ENCODE peak calls at places on chromosomes 16 and 17, in nine cellular contexts. Z is NT2/D1; M is G401; F is SK-MEL-5; V is AG08396; E is Daoy; T is fibroblast of the conjunctiva; N is germinal center; D is activated naive CD4-positive, alpha-beta T cell treated with Interleukin-2 at 50 U/mL for 16 hours. L is an unnamed sample.

GRCh38 chr16:969508-970378 is 1.0 kb downstream of the LMF1 start:
- DNase-seq in T (no peak), F (no peak), E (no peak), N (no peak), D (no peak), M (no peak), V (peak; percentile 74), Z (no peak), L (no peak)

GRCh38 chr17:18224428-18225120 is 861 bp upstream of the LLGL1 start:
- DNase-seq in V (no peak), M (peak; percentile 35), E (no peak), T (no peak), F (no peak), Z (peak; percentile 79), D (no peak), N (no peak), L (no peak)

GRCh38 chr17:17041018-17041521 is 1.2 kb upstream of the MPRIP start:
- DNase-seq in Z (no peak), T (no peak), V (peak; percentile 65), F (no peak), N (no peak), E (peak; percentile 69), M (peak; percentile 38), D (no peak), L (no peak)

GRCh38 chr16:19118938-19119431 is 5.2 kb downstream of the ITPRIPL2 start:
- DNase-seq in M (no peak), E (peak; percentile 87), N (peak; percentile 52), T (peak; percentile 71), Z (no peak), D (peak; percentile 50), V (peak; percentile 88), F (peak; percentile 53), L (no peak)

GRCh38 chr16:20409398-20410152 is at the start of gene ACSM5:
- DNase-seq in E (peak; percentile 61), D (no peak), V (no peak), N (no peak), M (peak; percentile 27), F (no peak), T (no peak), Z (no peak), L (no peak)

GRCh38 chr16:24800586-24800985 is 45.2 kb upstream of the SLC5A11 start:
- DNase-seq in T (peak; percentile 22), Z (no peak), F (peak; percentile 69), M (no peak), N (no peak), V (peak; percentile 23), E (peak; percentile 27), D (no peak), L (no peak)

GRCh38 chr16:84816485-84816884 is 3.3 kb upstream of the CRISPLD2 start:
- DNase-seq in T (no peak), V (no peak), N (no peak), E (no peak), M (no peak), D (no peak), F (no peak), Z (no peak), L (no peak)

GRCh38 chr16:53435066-53435688 is 906 bp downstream of the RBL2 start:
- DNase-seq in V (peak; percentile 89), Z (peak; percentile 42), T (peak; percentile 72), M (peak; percentile 87), E (peak; percentile 78), D (peak; percentile 60), F (peak; percentile 90), N (peak; percentile 81), L (peak; percentile 81)

GRCh38 chr17:78438694-78439325 is 60.4 kb downstream of the PGS1 start:
- DNase-seq in Z (no peak), N (no peak), V (no peak), D (no peak), F (peak; percentile 44), T (no peak), M (no peak), E (no peak), L (no peak)

GRCh38 chr16:85458952-85459351 is 154.2 kb upstream of the GSE1 start:
- DNase-seq in V (no peak), M (peak; percentile 39), T (no peak), Z (no peak), E (no peak), N (no peak), F (no peak), D (no peak), L (no peak)

GRCh38 chr17:76365256-76365903 is 11.7 kb upstream of the PRPSAP1 start:
- DNase-seq in E (no peak), Z (no peak), D (no peak), V (no peak), F (peak; percentile 74), M (no peak), N (no peak), T (no peak), L (no peak)

GRCh38 chr17:336110-337021 is 16.2 kb downstream of the RPH3AL start:
- DNase-seq in N (no peak), T (no peak), M (no peak), Z (no peak), E (peak; percentile 61), D (no peak), V (no peak), F (no peak), L (no peak)

GRCh38 chr17:38598536-38598935 is 7.2 kb downstream of the SRCIN1 start:
- DNase-seq in N (peak; percentile 64), E (peak; percentile 86), V (peak; percentile 46), Z (peak; percentile 89), T (peak; percentile 10), M (peak; percentile 97), D (peak; percentile 20), F (peak; percentile 89), L (peak; percentile 45)

GRCh38 chr17:8628609-8629169 is 1.8 kb downstream of the MYH10 start:
- DNase-seq in V (no peak), T (no peak), E (no peak), D (no peak), F (peak; percentile 7), N (no peak), Z (no peak), M (no peak), L (no peak)

GRCh38 chr17:50355336-50355700 is 9.4 kb downstream of the XYLT2 start:
- DNase-seq in Z (no peak), N (no peak), T (no peak), E (no peak), V (no peak), F (no peak), D (no peak), M (no peak), L (no peak)

GRCh38 chr17:67578058-67578457 is 139.7 kb upstream of the NOL11 start:
- DNase-seq in F (no peak), N (no peak), D (no peak), T (no peak), E (no peak), Z (no peak), V (no peak), M (no peak), L (no peak)

GRCh38 chr17:45224671-45225050 is 3.0 kb downstream of the FMNL1 start:
- DNase-seq in T (no peak), E (no peak), Z (no peak), M (peak; percentile 6), D (peak; percentile 26), N (no peak), F (no peak), V (peak; percentile 5), L (peak; percentile 62)

GRCh38 chr17:47967607-47968252 is 3.2 kb upstream of the CDK5RAP3 start:
- DNase-seq in M (no peak), E (peak; percentile 78), Z (no peak), D (no peak), F (no peak), T (peak; percentile 26), N (no peak), V (peak; percentile 69), L (no peak)

GRCh38 chr17:379531-380200 is 27.1 kb upstream of the RPH3AL start:
- DNase-seq in N (no peak), F (no peak), V (no peak), T (no peak), M (peak; percentile 41), E (no peak), D (no peak), Z (no peak), L (no peak)

GRCh38 chr16:61823326-61823725 is 212.9 kb downstream of the CDH8 start:
- DNase-seq in E (no peak), V (no peak), Z (no peak), F (no peak), T (no peak), D (no peak), M (no peak), N (no peak), L (no peak)

L was measured in activated CD8-positive, alpha-beta T cell treated with anti-CD3 and anti-CD28 coated beads, Interleukin-2, amount 10 ng/mL, durations not matched to agents 7 days and 5 days.